ENCODE peak calls at places on chromosomes 6 and 20, in six cellular contexts. One of them, this sample, is unnamed.

GRCh38 chr20:12808006-12808567 is 200.7 kb upstream of the SPTLC3 start:
- DNase-seq in activated CD4-positive, alpha-beta T cell treated with anti-CD3 and anti-CD28 coated beads for 24 hours: no peak
- DNase-seq in T follicular helper cell: no peak
- DNase-seq in NAMALWA: no peak
- DNase-seq in IMR-90: no peak
- DNase-seq in NCI-H446: no peak
- DNase-seq in this sample: no peak

GRCh38 chr6:31558631-31559500 is 11.5 kb downstream of the NFKBIL1 start:
- DNase-seq in NAMALWA: peak
- DNase-seq in NCI-H446: no peak
- DNase-seq in activated CD4-positive, alpha-beta T cell treated with anti-CD3 and anti-CD28 coated beads for 24 hours: peak
- DNase-seq in T follicular helper cell: peak
- DNase-seq in IMR-90: no peak
- DNase-seq in this sample: peak

GRCh38 chr20:18615020-18615652 is 27.3 kb downstream of the DTD1 start:
- DNase-seq in NAMALWA: no peak
- DNase-seq in IMR-90: no peak
- DNase-seq in T follicular helper cell: no peak
- DNase-seq in NCI-H446: no peak
- DNase-seq in activated CD4-positive, alpha-beta T cell treated with anti-CD3 and anti-CD28 coated beads for 24 hours: no peak
- DNase-seq in this sample: no peak

GRCh38 chr6:72826033-72826432 is 204.2 kb downstream of the KCNQ5 start:
- DNase-seq in NCI-H446: no peak
- DNase-seq in IMR-90: peak
- DNase-seq in activated CD4-positive, alpha-beta T cell treated with anti-CD3 and anti-CD28 coated beads for 24 hours: no peak
- DNase-seq in T follicular helper cell: no peak
- DNase-seq in NAMALWA: no peak
- DNase-seq in this sample: no peak

GRCh38 chr6:139698526-139699182 is 324.2 kb upstream of the CITED2 start:
- DNase-seq in activated CD4-positive, alpha-beta T cell treated with anti-CD3 and anti-CD28 coated beads for 24 hours: no peak
- DNase-seq in T follicular helper cell: no peak
- DNase-seq in IMR-90: no peak
- DNase-seq in NAMALWA: no peak
- DNase-seq in NCI-H446: no peak
- DNase-seq in this sample: peak

GRCh38 chr6:169263374-169263773 is 9.7 kb upstream of the THBS2 start:
- DNase-seq in T follicular helper cell: no peak
- DNase-seq in IMR-90: no peak
- DNase-seq in activated CD4-positive, alpha-beta T cell treated with anti-CD3 and anti-CD28 coated beads for 24 hours: no peak
- DNase-seq in NAMALWA: no peak
- DNase-seq in NCI-H446: no peak
- DNase-seq in this sample: peak

GRCh38 chr20:7302256-7302655 is 534.8 kb downstream of the BMP2 start:
- DNase-seq in T follicular helper cell: no peak
- DNase-seq in NCI-H446: no peak
- DNase-seq in NAMALWA: no peak
- DNase-seq in activated CD4-positive, alpha-beta T cell treated with anti-CD3 and anti-CD28 coated beads for 24 hours: no peak
- DNase-seq in IMR-90: no peak
- DNase-seq in this sample: no peak

GRCh38 chr6:15408008-15408407 is 162.1 kb downstream of the JARID2 start:
- DNase-seq in activated CD4-positive, alpha-beta T cell treated with anti-CD3 and anti-CD28 coated beads for 24 hours: no peak
- DNase-seq in NCI-H446: no peak
- DNase-seq in NAMALWA: no peak
- DNase-seq in T follicular helper cell: no peak
- DNase-seq in IMR-90: no peak
- DNase-seq in this sample: no peak

GRCh38 chr6:108635505-108636226 is 74.9 kb downstream of the FOXO3 start:
- DNase-seq in NCI-H446: no peak
- DNase-seq in activated CD4-positive, alpha-beta T cell treated with anti-CD3 and anti-CD28 coated beads for 24 hours: no peak
- DNase-seq in IMR-90: no peak
- DNase-seq in NAMALWA: peak
- DNase-seq in T follicular helper cell: no peak
- DNase-seq in this sample: peak

GRCh38 chr6:80197474-80197873 is 91.0 kb downstream of the BCKDHB start:
- DNase-seq in T follicular helper cell: no peak
- DNase-seq in NAMALWA: no peak
- DNase-seq in NCI-H446: peak
- DNase-seq in activated CD4-positive, alpha-beta T cell treated with anti-CD3 and anti-CD28 coated beads for 24 hours: no peak
- DNase-seq in IMR-90: peak
- DNase-seq in this sample: no peak

GRCh38 chr6:33702345-33702977 is 9.0 kb downstream of the UQCC2 start:
- DNase-seq in NCI-H446: no peak
- DNase-seq in T follicular helper cell: no peak
- DNase-seq in NAMALWA: peak
- DNase-seq in IMR-90: peak
- DNase-seq in activated CD4-positive, alpha-beta T cell treated with anti-CD3 and anti-CD28 coated beads for 24 hours: no peak
- DNase-seq in this sample: peak

GRCh38 chr6:128471907-128472306 is 48.5 kb downstream of the PTPRK start:
- DNase-seq in activated CD4-positive, alpha-beta T cell treated with anti-CD3 and anti-CD28 coated beads for 24 hours: no peak
- DNase-seq in IMR-90: no peak
- DNase-seq in NCI-H446: no peak
- DNase-seq in NAMALWA: no peak
- DNase-seq in T follicular helper cell: no peak
- DNase-seq in this sample: no peak

GRCh38 chr20:49727473-49727872 is 13.8 kb upstream of the B4GALT5 start:
- DNase-seq in activated CD4-positive, alpha-beta T cell treated with anti-CD3 and anti-CD28 coated beads for 24 hours: no peak
- DNase-seq in NAMALWA: no peak
- DNase-seq in NCI-H446: no peak
- DNase-seq in T follicular helper cell: no peak
- DNase-seq in IMR-90: no peak
- DNase-seq in this sample: peak

GRCh38 chr6:24699521-24700359 is 19.2 kb downstream of the C6orf62 start:
- DNase-seq in T follicular helper cell: no peak
- DNase-seq in NCI-H446: no peak
- DNase-seq in NAMALWA: no peak
- DNase-seq in IMR-90: no peak
- DNase-seq in activated CD4-positive, alpha-beta T cell treated with anti-CD3 and anti-CD28 coated beads for 24 hours: no peak
- DNase-seq in this sample: no peak

GRCh38 chr6:74130641-74131040 is 434.6 kb downstream of the CD109 start:
- DNase-seq in NCI-H446: no peak
- DNase-seq in NAMALWA: no peak
- DNase-seq in T follicular helper cell: no peak
- DNase-seq in IMR-90: no peak
- DNase-seq in activated CD4-positive, alpha-beta T cell treated with anti-CD3 and anti-CD28 coated beads for 24 hours: no peak
- DNase-seq in this sample: no peak

GRCh38 chr6:160750276-160750689 is 48.2 kb downstream of the PLG start:
- DNase-seq in T follicular helper cell: no peak
- DNase-seq in activated CD4-positive, alpha-beta T cell treated with anti-CD3 and anti-CD28 coated beads for 24 hours: no peak
- DNase-seq in NCI-H446: no peak
- DNase-seq in NAMALWA: peak
- DNase-seq in IMR-90: no peak
- DNase-seq in this sample: peak

GRCh38 chr6:21359926-21360325 is 233.6 kb upstream of the SOX4 start:
- DNase-seq in NCI-H446: no peak
- DNase-seq in activated CD4-positive, alpha-beta T cell treated with anti-CD3 and anti-CD28 coated beads for 24 hours: no peak
- DNase-seq in NAMALWA: no peak
- DNase-seq in T follicular helper cell: no peak
- DNase-seq in IMR-90: no peak
- DNase-seq in this sample: no peak

GRCh38 chr6:24194968-24195700 is 69.1 kb downstream of the NRSN1 start:
- DNase-seq in NAMALWA: no peak
- DNase-seq in IMR-90: no peak
- DNase-seq in activated CD4-positive, alpha-beta T cell treated with anti-CD3 and anti-CD28 coated beads for 24 hours: no peak
- DNase-seq in T follicular helper cell: no peak
- DNase-seq in NCI-H446: no peak
- DNase-seq in this sample: no peak

This sample was measured in NB4.